ENCODE peak calls at places on chromosome 2, in ten cellular contexts. J is substantia nigra; O is CD8-positive, alpha-beta memory T cell; F is PC-3; G is body of pancreas; E is transverse colon; D is lower lobe of right lung; Q is CD4-positive, alpha-beta memory T cell; T is CD4-positive, CD25-positive, alpha-beta regulatory T cell; W is OCI-LY7. C is an unnamed sample.

GRCh38 chr2:100619951-100620350 is 57.2 kb downstream of the PDCL3 start:
- DNase-seq in J (no peak), O (no peak), F (no peak), G (no peak), E (no peak), D (no peak), Q (no peak), T (no peak), W (no peak), C (no peak)

GRCh38 chr2:238875161-238875530 is 27.3 kb downstream of the TWIST2 start:
- DNase-seq in J (no peak), O (no peak), F (no peak), G (no peak), E (peak; percentile 32), D (no peak), Q (no peak), T (no peak), W (no peak), C (no peak)

GRCh38 chr2:212777020-212777491 is 238.5 kb upstream of the ERBB4 start:
- DNase-seq in J (no peak), O (peak; percentile 21), F (peak; percentile 77), G (no peak), E (no peak), D (no peak), Q (peak; percentile 7), T (peak; percentile 72), W (peak; percentile 50), C (no peak)

GRCh38 chr2:224576098-224576715 is 9.0 kb downstream of the CUL3 start:
- DNase-seq in J (no peak), O (no peak), F (no peak), G (no peak), E (no peak), D (no peak), Q (no peak), T (peak; percentile 41), W (peak; percentile 36), C (no peak)

GRCh38 chr2:210169871-210170441 is 1.3 kb downstream of the KANSL1L start:
- DNase-seq in J (no peak), O (no peak), F (peak; percentile 36), G (no peak), E (no peak), D (peak; percentile 58), Q (peak; percentile 2), T (peak; percentile 49), W (no peak), C (no peak)

GRCh38 chr2:240565267-240566202 is 2.7 kb upstream of the RNPEPL1 start:
- DNase-seq in J (peak; percentile 60), O (peak; percentile 86), F (peak; percentile 76), G (peak; percentile 85), E (peak; percentile 90), D (peak; percentile 96), Q (peak; percentile 94), T (peak; percentile 98), W (peak; percentile 80), C (no peak)

GRCh38 chr2:185676316-185676715 is 62.3 kb upstream of the FSIP2 start:
- DNase-seq in J (no peak), O (no peak), F (peak; percentile 51), G (no peak), E (no peak), D (no peak), Q (no peak), T (no peak), W (no peak), C (no peak)

GRCh38 chr2:160351978-160352377 is 141.6 kb downstream of the RBMS1 start:
- DNase-seq in J (no peak), O (no peak), F (peak; percentile 61), G (no peak), E (no peak), D (no peak), Q (no peak), T (no peak), W (no peak), C (no peak)

GRCh38 chr2:101546376-101547058 is 71.6 kb upstream of the RFX8 start:
- DNase-seq in J (no peak), O (no peak), F (peak; percentile 18), G (no peak), E (no peak), D (no peak), Q (no peak), T (no peak), W (no peak), C (no peak)

GRCh38 chr2:54871457-54872103 is 148.1 kb downstream of the EML6 start:
- DNase-seq in J (no peak), O (no peak), F (peak; percentile 19), G (no peak), E (no peak), D (no peak), Q (no peak), T (no peak), W (no peak), C (no peak)

GRCh38 chr2:195543902-195544894 is 112.8 kb upstream of the SLC39A10 start:
- DNase-seq in J (no peak), O (no peak), F (peak; percentile 91), G (no peak), E (no peak), D (no peak), Q (no peak), T (peak; percentile 45), W (no peak), C (no peak)

DNA sequence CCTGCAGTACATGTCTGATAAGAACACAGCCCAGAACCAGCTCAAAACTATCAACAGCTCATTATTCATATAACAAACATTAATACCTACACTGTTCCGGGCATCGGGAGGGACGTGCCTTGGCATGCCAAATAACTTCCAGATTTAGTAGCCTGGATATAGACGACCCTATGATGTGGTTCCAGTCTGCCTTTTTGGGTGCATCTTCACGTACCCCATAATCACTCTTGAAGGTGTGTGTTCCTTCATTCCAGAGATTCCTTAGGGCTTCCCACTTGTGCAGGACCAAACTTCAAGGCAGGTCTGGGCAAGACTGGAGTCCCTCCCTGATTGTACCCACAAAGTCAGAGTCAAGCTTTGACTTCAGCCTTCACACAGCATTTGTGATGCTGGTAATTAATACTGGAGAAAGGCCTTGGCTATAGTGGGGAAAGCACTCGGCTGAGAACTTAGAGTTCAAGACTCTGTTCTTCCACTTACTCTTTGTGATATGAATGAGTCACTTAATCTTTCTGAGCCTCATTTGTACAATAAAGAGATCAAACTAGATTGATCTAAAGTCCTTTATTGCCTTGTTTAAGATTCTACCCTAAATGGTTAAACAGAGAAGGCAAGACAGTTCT is 27.7 kb upstream of the SPATS2L start:
- DNase-seq in J (no peak), O (no peak), F (no peak), G (no peak), E (no peak), D (no peak), Q (no peak), T (no peak), W (no peak), C (no peak)
- H3K27ac ChIP-seq in J (no peak overlapping the region), O (no peak overlapping the region), F (no peak overlapping the region), G (no peak overlapping the region), E (no peak overlapping the region), D (no peak overlapping the region), Q (no peak overlapping the region), T (no peak overlapping the region), W (no peak overlapping the region), C (no peak overlapping the region)

GRCh38 chr2:127678991-127679390 is 3.7 kb upstream of the LIMS2 start:
- DNase-seq in J (no peak), O (no peak), F (no peak), G (no peak), E (no peak), D (no peak), Q (no peak), T (no peak), W (no peak), C (no peak)
- H3K27ac ChIP-seq in J (no peak overlapping the region), O (no peak overlapping the region), F (no peak overlapping the region), G (no peak overlapping the region), E (no peak overlapping the region), D (no peak overlapping the region), Q (no peak overlapping the region), T (no peak overlapping the region), W (no peak overlapping the region), C (no peak overlapping the region)

GRCh38 chr2:23497536-23497935 is 112.6 kb downstream of the KLHL29 start:
- DNase-seq in J (no peak), O (no peak), F (no peak), G (no peak), E (no peak), D (no peak), Q (no peak), T (no peak), W (no peak), C (no peak)

GRCh38 chr2:23497063-23497462 is 112.1 kb downstream of the KLHL29 start:
- DNase-seq in J (no peak), O (peak; percentile 25), F (peak; percentile 20), G (no peak), E (no peak), D (no peak), Q (no peak), T (peak; percentile 82), W (no peak), C (no peak)

GRCh38 chr2:23499419-23499818 is 114.4 kb downstream of the KLHL29 start:
- DNase-seq in J (no peak), O (no peak), F (no peak), G (no peak), E (no peak), D (no peak), Q (no peak), T (no peak), W (no peak), C (no peak)

GRCh38 chr2:23500836-23501235 is 115.9 kb downstream of the KLHL29 start:
- DNase-seq in J (no peak), O (no peak), F (no peak), G (no peak), E (no peak), D (no peak), Q (no peak), T (no peak), W (no peak), C (no peak)

GRCh38 chr2:23498941-23499340 is 114.0 kb downstream of the KLHL29 start:
- DNase-seq in J (no peak), O (no peak), F (no peak), G (no peak), E (no peak), D (no peak), Q (no peak), T (no peak), W (no peak), C (no peak)
- H3K27ac ChIP-seq in J (no peak overlapping the region), O (no peak overlapping the region), F (no peak overlapping the region), G (no peak overlapping the region), E (no peak overlapping the region), D (no peak overlapping the region), Q (no peak overlapping the region), T (no peak overlapping the region), W (no peak overlapping the region), C (no peak overlapping the region)

DNA sequence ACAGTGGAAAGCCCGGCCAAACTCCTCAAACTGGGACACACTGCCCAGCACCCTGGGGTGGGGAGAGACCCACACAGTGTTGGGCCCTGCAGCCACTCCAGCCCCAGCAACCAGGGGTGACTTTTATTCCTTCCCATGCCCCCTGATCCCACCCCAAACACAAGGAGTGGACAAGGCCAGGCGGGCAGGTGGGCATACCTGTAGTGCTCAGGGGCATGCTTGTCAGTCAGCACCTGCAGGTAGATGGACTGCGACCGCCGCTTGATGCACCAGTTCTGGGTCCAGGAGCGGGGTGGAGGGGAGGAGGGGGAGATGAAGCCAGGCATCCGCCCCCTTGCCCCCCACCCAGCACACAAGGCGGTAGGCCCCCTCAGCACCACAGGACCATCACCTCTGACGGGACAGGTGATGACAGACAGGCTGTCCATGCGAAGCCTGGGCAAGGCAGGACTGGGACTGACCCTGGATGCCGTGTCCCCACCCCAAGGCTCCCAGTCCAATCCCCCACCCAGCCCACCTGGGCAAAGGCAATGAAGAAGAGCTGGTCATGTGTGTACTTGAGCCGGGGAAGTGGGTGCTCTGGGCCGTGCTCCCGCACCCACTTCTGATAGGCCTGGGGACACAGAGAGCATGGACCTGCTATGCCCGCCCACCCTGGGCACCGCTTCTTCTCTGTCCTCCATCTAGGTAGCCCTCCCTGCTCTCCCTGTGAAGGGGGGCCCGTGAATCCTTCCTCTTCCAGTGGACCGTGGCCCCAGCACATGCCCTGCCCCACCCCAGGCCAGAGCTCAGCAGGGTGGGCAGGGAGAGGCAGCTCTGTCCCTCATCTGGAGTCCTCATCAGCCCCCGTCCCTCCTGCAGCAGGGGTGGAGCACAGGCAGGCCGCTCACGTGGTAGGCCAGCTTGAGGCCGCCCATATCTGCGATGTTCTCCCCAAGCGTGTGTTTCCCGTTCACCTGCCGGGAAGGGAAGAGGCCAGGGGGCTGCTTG is 7.1 kb downstream of the ECEL1 start:
- DNase-seq in J (no peak), O (no peak), F (no peak), G (peak; percentile 4), E (no peak), D (peak; percentile 42), Q (no peak), T (no peak), W (no peak), C (no peak)
- H3K27ac ChIP-seq in J (no peak overlapping the region), O (no peak overlapping the region), F (no peak overlapping the region), G (no peak overlapping the region), E (no peak overlapping the region), D (no peak overlapping the region), Q (no peak overlapping the region), T (no peak overlapping the region), W (no peak overlapping the region), C (no peak overlapping the region)